ENCODE peak calls at places on chromosome 16, in eight cellular contexts. One of them, this sample, is unnamed.
A peak's percentile ranks its signal among the peaks of the same experiment; 100 is the strongest.

GRCh38 chr16:57012353-57012752 is 23.0 kb downstream of the NLRC5 start:
- DNase-seq in tibial artery: no peak
- DNase-seq in mesendoderm: peak; percentile 44
- DNase-seq in cardiac muscle cell: no peak
- DNase-seq in right cardiac atrium: no peak
- DNase-seq in left ventricle myocardium inferior: no peak
- DNase-seq in heart right ventricle: no peak
- DNase-seq in endothelial cell of umbilical vein: no peak
- DNase-seq in this sample: no peak

GRCh38 chr16:14473488-14473887 is 156.6 kb downstream of the PARN start:
- DNase-seq in tibial artery: no peak
- DNase-seq in mesendoderm: no peak
- DNase-seq in cardiac muscle cell: no peak
- DNase-seq in right cardiac atrium: no peak
- DNase-seq in left ventricle myocardium inferior: no peak
- DNase-seq in heart right ventricle: no peak
- DNase-seq in endothelial cell of umbilical vein: no peak
- DNase-seq in this sample: no peak

GRCh38 chr16:1193143-1193824 is 31.8 kb downstream of the TPSG1 start:
- DNase-seq in tibial artery: no peak
- DNase-seq in mesendoderm: no peak
- DNase-seq in cardiac muscle cell: no peak
- DNase-seq in right cardiac atrium: no peak
- DNase-seq in left ventricle myocardium inferior: no peak
- DNase-seq in heart right ventricle: no peak
- DNase-seq in endothelial cell of umbilical vein: no peak
- DNase-seq in this sample: no peak

GRCh38 chr16:28182183-28182582 is 29.6 kb downstream of the XPO6 start:
- DNase-seq in tibial artery: no peak
- DNase-seq in mesendoderm: no peak
- DNase-seq in cardiac muscle cell: no peak
- DNase-seq in right cardiac atrium: no peak
- DNase-seq in left ventricle myocardium inferior: no peak
- DNase-seq in heart right ventricle: no peak
- DNase-seq in endothelial cell of umbilical vein: no peak
- DNase-seq in this sample: no peak

GRCh38 chr16:67464565-67464964 is 16.4 kb downstream of the ATP6V0D1 start:
- DNase-seq in tibial artery: no peak
- DNase-seq in mesendoderm: no peak
- DNase-seq in cardiac muscle cell: no peak
- DNase-seq in right cardiac atrium: peak; percentile 10
- DNase-seq in left ventricle myocardium inferior: no peak
- DNase-seq in heart right ventricle: no peak
- DNase-seq in endothelial cell of umbilical vein: no peak
- DNase-seq in this sample: no peak

GRCh38 chr16:2874584-2875362 is 8.2 kb upstream of the FLYWCH2 start:
- DNase-seq in tibial artery: peak; percentile 70
- DNase-seq in mesendoderm: peak; percentile 82
- DNase-seq in cardiac muscle cell: peak; percentile 84
- DNase-seq in right cardiac atrium: peak; percentile 93
- DNase-seq in left ventricle myocardium inferior: peak; percentile 82
- DNase-seq in heart right ventricle: peak; percentile 83
- DNase-seq in endothelial cell of umbilical vein: peak; percentile 63
- DNase-seq in this sample: peak; percentile 63

GRCh38 chr16:75042423-75043174 is 43.8 kb downstream of the ZNRF1 start:
- DNase-seq in tibial artery: no peak
- DNase-seq in mesendoderm: no peak
- DNase-seq in cardiac muscle cell: no peak
- DNase-seq in right cardiac atrium: no peak
- DNase-seq in left ventricle myocardium inferior: no peak
- DNase-seq in heart right ventricle: no peak
- DNase-seq in endothelial cell of umbilical vein: no peak
- DNase-seq in this sample: no peak

GRCh38 chr16:75570351-75571104 is 4.3 kb downstream of the GABARAPL2 start:
- DNase-seq in tibial artery: no peak
- DNase-seq in mesendoderm: no peak
- DNase-seq in cardiac muscle cell: no peak
- DNase-seq in right cardiac atrium: no peak
- DNase-seq in left ventricle myocardium inferior: no peak
- DNase-seq in heart right ventricle: no peak
- DNase-seq in endothelial cell of umbilical vein: no peak
- DNase-seq in this sample: no peak

GRCh38 chr16:3780570-3780969 is 63.2 kb upstream of the TRAP1 start:
- DNase-seq in tibial artery: no peak
- DNase-seq in mesendoderm: no peak
- DNase-seq in cardiac muscle cell: peak; percentile 11
- DNase-seq in right cardiac atrium: no peak
- DNase-seq in left ventricle myocardium inferior: no peak
- DNase-seq in heart right ventricle: no peak
- DNase-seq in endothelial cell of umbilical vein: peak; percentile 34
- DNase-seq in this sample: no peak

GRCh38 chr16:72895951-72896350 is 152.0 kb downstream of the ZFHX3 start:
- DNase-seq in tibial artery: no peak
- DNase-seq in mesendoderm: no peak
- DNase-seq in cardiac muscle cell: no peak
- DNase-seq in right cardiac atrium: no peak
- DNase-seq in left ventricle myocardium inferior: no peak
- DNase-seq in heart right ventricle: no peak
- DNase-seq in endothelial cell of umbilical vein: no peak
- DNase-seq in this sample: no peak

GRCh38 chr16:58084635-58085034 is 44.5 kb downstream of the CFAP20 start:
- DNase-seq in tibial artery: no peak
- DNase-seq in mesendoderm: no peak
- DNase-seq in cardiac muscle cell: no peak
- DNase-seq in right cardiac atrium: no peak
- DNase-seq in left ventricle myocardium inferior: no peak
- DNase-seq in heart right ventricle: no peak
- DNase-seq in endothelial cell of umbilical vein: no peak
- DNase-seq in this sample: no peak

GRCh38 chr16:1749152-1750117 is 21.9 kb downstream of the NME3 start:
- DNase-seq in tibial artery: no peak
- DNase-seq in mesendoderm: no peak
- DNase-seq in cardiac muscle cell: no peak
- DNase-seq in right cardiac atrium: no peak
- DNase-seq in left ventricle myocardium inferior: no peak
- DNase-seq in heart right ventricle: no peak
- DNase-seq in endothelial cell of umbilical vein: no peak
- DNase-seq in this sample: no peak

GRCh38 chr16:24734382-24734781 is 4.9 kb downstream of the TNRC6A start:
- DNase-seq in tibial artery: no peak
- DNase-seq in mesendoderm: no peak
- DNase-seq in cardiac muscle cell: no peak
- DNase-seq in right cardiac atrium: no peak
- DNase-seq in left ventricle myocardium inferior: no peak
- DNase-seq in heart right ventricle: no peak
- DNase-seq in endothelial cell of umbilical vein: no peak
- DNase-seq in this sample: no peak

GRCh38 chr16:84825896-84826557 is 6.2 kb downstream of the CRISPLD2 start:
- DNase-seq in tibial artery: no peak
- DNase-seq in mesendoderm: no peak
- DNase-seq in cardiac muscle cell: no peak
- DNase-seq in right cardiac atrium: no peak
- DNase-seq in left ventricle myocardium inferior: no peak
- DNase-seq in heart right ventricle: no peak
- DNase-seq in endothelial cell of umbilical vein: no peak
- DNase-seq in this sample: no peak

GRCh38 chr16:85072947-85073346 is 39.3 kb downstream of the CIBAR2 start:
- DNase-seq in tibial artery: no peak
- DNase-seq in mesendoderm: no peak
- DNase-seq in cardiac muscle cell: no peak
- DNase-seq in right cardiac atrium: peak; percentile 87
- DNase-seq in left ventricle myocardium inferior: peak; percentile 63
- DNase-seq in heart right ventricle: peak; percentile 46
- DNase-seq in endothelial cell of umbilical vein: no peak
- DNase-seq in this sample: no peak

GRCh38 chr16:89256651-89257254 is 39.2 kb downstream of the ZNF778 start:
- DNase-seq in tibial artery: peak; percentile 45
- DNase-seq in mesendoderm: peak; percentile 63
- DNase-seq in cardiac muscle cell: peak; percentile 14
- DNase-seq in right cardiac atrium: peak; percentile 66
- DNase-seq in left ventricle myocardium inferior: peak; percentile 24
- DNase-seq in heart right ventricle: no peak
- DNase-seq in endothelial cell of umbilical vein: peak; percentile 57
- DNase-seq in this sample: peak; percentile 77

GRCh38 chr16:10765772-10766171 is 22.1 kb downstream of the NUBP1 start:
- DNase-seq in tibial artery: no peak
- DNase-seq in mesendoderm: no peak
- DNase-seq in cardiac muscle cell: no peak
- DNase-seq in right cardiac atrium: no peak
- DNase-seq in left ventricle myocardium inferior: no peak
- DNase-seq in heart right ventricle: no peak
- DNase-seq in endothelial cell of umbilical vein: no peak
- DNase-seq in this sample: no peak

GRCh38 chr16:29230671-29231091 is 175.8 kb downstream of the NPIPB11 start:
- DNase-seq in tibial artery: no peak
- DNase-seq in mesendoderm: peak; percentile 28
- DNase-seq in cardiac muscle cell: peak; percentile 47
- DNase-seq in right cardiac atrium: peak; percentile 74
- DNase-seq in left ventricle myocardium inferior: no peak
- DNase-seq in heart right ventricle: no peak
- DNase-seq in endothelial cell of umbilical vein: no peak
- DNase-seq in this sample: peak; percentile 45

GRCh38 chr16:9522589-9522988 is 431.1 kb downstream of the HAPSTR1 start:
- DNase-seq in tibial artery: no peak
- DNase-seq in mesendoderm: peak; percentile 83
- DNase-seq in cardiac muscle cell: no peak
- DNase-seq in right cardiac atrium: no peak
- DNase-seq in left ventricle myocardium inferior: no peak
- DNase-seq in heart right ventricle: no peak
- DNase-seq in endothelial cell of umbilical vein: no peak
- DNase-seq in this sample: no peak

GRCh38 chr16:69834817-69835477 is 72.8 kb downstream of the WWP2 start:
- DNase-seq in tibial artery: no peak
- DNase-seq in mesendoderm: no peak
- DNase-seq in cardiac muscle cell: peak; percentile 68
- DNase-seq in right cardiac atrium: no peak
- DNase-seq in left ventricle myocardium inferior: no peak
- DNase-seq in heart right ventricle: no peak
- DNase-seq in endothelial cell of umbilical vein: no peak
- DNase-seq in this sample: no peak

GRCh38 chr16:11534262-11534661 is 52.5 kb downstream of the LITAF start:
- DNase-seq in tibial artery: no peak
- DNase-seq in mesendoderm: no peak
- DNase-seq in cardiac muscle cell: no peak
- DNase-seq in right cardiac atrium: peak; percentile 46
- DNase-seq in left ventricle myocardium inferior: no peak
- DNase-seq in heart right ventricle: no peak
- DNase-seq in endothelial cell of umbilical vein: no peak
- DNase-seq in this sample: no peak

DNA sequence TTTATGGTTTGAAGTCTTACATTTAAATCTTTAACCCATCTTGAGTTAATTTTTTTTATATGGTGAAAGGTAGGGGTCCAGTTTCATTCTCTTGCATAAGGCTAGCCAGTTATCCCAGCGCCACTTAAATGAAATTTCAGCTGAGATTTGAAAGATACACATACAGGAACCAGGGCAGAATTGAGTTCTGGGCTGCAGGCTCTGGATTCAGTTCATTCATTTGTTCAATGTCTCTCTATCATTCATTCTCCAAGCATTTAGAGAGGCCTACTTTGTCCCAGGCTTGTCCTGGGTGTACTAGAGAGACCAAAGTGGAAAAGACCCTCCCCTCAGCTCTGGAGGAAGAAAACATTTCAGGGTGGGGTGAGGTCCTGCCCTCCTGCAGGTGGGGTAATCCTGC is 577 bp upstream of the TRIM72 start:
- DNase-seq in tibial artery: no peak
- DNase-seq in mesendoderm: no peak
- DNase-seq in cardiac muscle cell: no peak
- DNase-seq in right cardiac atrium: no peak
- DNase-seq in left ventricle myocardium inferior: no peak
- DNase-seq in heart right ventricle: no peak
- DNase-seq in endothelial cell of umbilical vein: no peak
- DNase-seq in this sample: no peak
- H3K27ac ChIP-seq in tibial artery: no peak overlapping the region
- H3K27ac ChIP-seq in mesendoderm: no peak overlapping the region
- H3K27ac ChIP-seq in cardiac muscle cell: no peak overlapping the region
- H3K27ac ChIP-seq in right cardiac atrium: no peak overlapping the region
- H3K27ac ChIP-seq in left ventricle myocardium inferior: no peak overlapping the region
- H3K27ac ChIP-seq in heart right ventricle: no peak overlapping the region
- H3K27ac ChIP-seq in endothelial cell of umbilical vein: no peak overlapping the region
- H3K27ac ChIP-seq in this sample: no peak overlapping the region

GRCh38 chr16:55248494-55248893 is 75.5 kb upstream of the IRX6 start:
- DNase-seq in tibial artery: no peak
- DNase-seq in mesendoderm: peak; percentile 5
- DNase-seq in cardiac muscle cell: peak; percentile 32
- DNase-seq in right cardiac atrium: no peak
- DNase-seq in left ventricle myocardium inferior: no peak
- DNase-seq in heart right ventricle: no peak
- DNase-seq in endothelial cell of umbilical vein: no peak
- DNase-seq in this sample: no peak
- H3K4me1 ChIP-seq in tibial artery: no peaks in the 10 kb centered on the region
- H3K4me1 ChIP-seq in mesendoderm: no peaks in the 10 kb centered on the region
- H3K4me1 ChIP-seq in cardiac muscle cell: no peaks in the 10 kb centered on the region
- H3K4me1 ChIP-seq in right cardiac atrium: no peaks in the 10 kb centered on the region
- H3K4me1 ChIP-seq in left ventricle myocardium inferior: no peaks in the 10 kb centered on the region
- H3K4me1 ChIP-seq in heart right ventricle: no peaks in the 10 kb centered on the region
- H3K4me1 ChIP-seq in endothelial cell of umbilical vein: no peaks in the 10 kb centered on the region
- H3K4me1 ChIP-seq in this sample: no peaks in the 10 kb centered on the region

GRCh38 chr16:79155904-79156303 is 444.6 kb downstream of the MAF start:
- DNase-seq in tibial artery: no peak
- DNase-seq in mesendoderm: no peak
- DNase-seq in cardiac muscle cell: no peak
- DNase-seq in right cardiac atrium: no peak
- DNase-seq in left ventricle myocardium inferior: no peak
- DNase-seq in heart right ventricle: no peak
- DNase-seq in endothelial cell of umbilical vein: no peak
- DNase-seq in this sample: no peak

GRCh38 chr16:79159650-79160049 is 440.9 kb downstream of the MAF start:
- DNase-seq in tibial artery: no peak
- DNase-seq in mesendoderm: no peak
- DNase-seq in cardiac muscle cell: no peak
- DNase-seq in right cardiac atrium: no peak
- DNase-seq in left ventricle myocardium inferior: no peak
- DNase-seq in heart right ventricle: no peak
- DNase-seq in endothelial cell of umbilical vein: no peak
- DNase-seq in this sample: no peak

GRCh38 chr16:79154081-79154480 is 446.5 kb downstream of the MAF start:
- DNase-seq in tibial artery: no peak
- DNase-seq in mesendoderm: no peak
- DNase-seq in cardiac muscle cell: no peak
- DNase-seq in right cardiac atrium: no peak
- DNase-seq in left ventricle myocardium inferior: no peak
- DNase-seq in heart right ventricle: no peak
- DNase-seq in endothelial cell of umbilical vein: no peak
- DNase-seq in this sample: no peak

GRCh38 chr16:79158337-79158736 is 442.2 kb downstream of the MAF start:
- DNase-seq in tibial artery: no peak
- DNase-seq in mesendoderm: peak; percentile 88
- DNase-seq in cardiac muscle cell: no peak
- DNase-seq in right cardiac atrium: no peak
- DNase-seq in left ventricle myocardium inferior: no peak
- DNase-seq in heart right ventricle: no peak
- DNase-seq in endothelial cell of umbilical vein: no peak
- DNase-seq in this sample: no peak

GRCh38 chr16:79156761-79157160 is 443.8 kb downstream of the MAF start:
- DNase-seq in tibial artery: no peak
- DNase-seq in mesendoderm: no peak
- DNase-seq in cardiac muscle cell: no peak
- DNase-seq in right cardiac atrium: no peak
- DNase-seq in left ventricle myocardium inferior: no peak
- DNase-seq in heart right ventricle: no peak
- DNase-seq in endothelial cell of umbilical vein: no peak
- DNase-seq in this sample: no peak
- H3K4me3 ChIP-seq in tibial artery: no peak overlapping the region
- H3K4me3 ChIP-seq in mesendoderm: no peak overlapping the region
- H3K4me3 ChIP-seq in cardiac muscle cell: no peak overlapping the region
- H3K4me3 ChIP-seq in right cardiac atrium: no peak overlapping the region
- H3K4me3 ChIP-seq in left ventricle myocardium inferior: no peak overlapping the region
- H3K4me3 ChIP-seq in heart right ventricle: no peak overlapping the region
- H3K4me3 ChIP-seq in endothelial cell of umbilical vein: no peak overlapping the region
- H3K4me3 ChIP-seq in this sample: no peak overlapping the region

GRCh38 chr16:50857881-50858280 is 116.0 kb downstream of the CYLD start:
- DNase-seq in tibial artery: no peak
- DNase-seq in mesendoderm: no peak
- DNase-seq in cardiac muscle cell: no peak
- DNase-seq in right cardiac atrium: no peak
- DNase-seq in left ventricle myocardium inferior: no peak
- DNase-seq in heart right ventricle: no peak
- DNase-seq in endothelial cell of umbilical vein: no peak
- DNase-seq in this sample: no peak
- H3K27ac ChIP-seq in tibial artery: no peak overlapping the region
- H3K27ac ChIP-seq in mesendoderm: no peak overlapping the region
- H3K27ac ChIP-seq in cardiac muscle cell: no peak overlapping the region
- H3K27ac ChIP-seq in right cardiac atrium: no peak overlapping the region
- H3K27ac ChIP-seq in left ventricle myocardium inferior: no peak overlapping the region
- H3K27ac ChIP-seq in heart right ventricle: no peak overlapping the region
- H3K27ac ChIP-seq in endothelial cell of umbilical vein: no peak overlapping the region
- H3K27ac ChIP-seq in this sample: no peak overlapping the region

This sample was measured in SJSA1.